ENCODE peak calls at places on chromosomes 4 and X, in eight cellular contexts. J, A, D, T, Q, E, O and Z are unnamed samples.
A peak's percentile ranks its signal among the peaks of the same experiment; 100 is the strongest.

GRCh38 chr4:139453041-139453370 is 915 bp upstream of the RAB33B start:
- DNase-seq in J (no peak), A (no peak), D (no peak), T (no peak), Q (no peak), E (peak; percentile 84), O (peak; percentile 50), Z (no peak)

GRCh38 chr4:110793381-110793801 is 170.5 kb upstream of the PITX2 start:
- DNase-seq in J (peak; percentile 3), A (peak; percentile 20), D (no peak), T (no peak), Q (peak; percentile 43), E (no peak), O (no peak), Z (no peak)

GRCh38 chr4:151389316-151389715 is 19.7 kb upstream of the FHIP1A start:
- DNase-seq in J (no peak), A (peak; percentile 9), D (no peak), T (no peak), Q (no peak), E (no peak), O (no peak), Z (no peak)

GRCh38 chr4:152673489-152673888 is 6.3 kb downstream of the TMEM154 start:
- DNase-seq in J (no peak), A (no peak), D (no peak), T (no peak), Q (no peak), E (no peak), O (no peak), Z (no peak)

GRCh38 chrX:133402042-133402453 is 13.2 kb downstream of the GPC4 start:
- DNase-seq in J (peak; percentile 52), A (peak; percentile 67), D (no peak), T (no peak), Q (no peak), E (no peak), O (no peak), Z (no peak)

GRCh38 chrX:112832481-112833095 is 8.0 kb downstream of the AMOT start:
- DNase-seq in J (no peak), A (no peak), D (no peak), T (no peak), Q (no peak), E (no peak), O (no peak), Z (no peak)

GRCh38 chrX:22220941-22221340 is 51.8 kb upstream of the CBLL2 start:
- DNase-seq in J (peak; percentile 28), A (peak; percentile 18), D (no peak), T (no peak), Q (no peak), E (peak; percentile 29), O (no peak), Z (no peak)

GRCh38 chr4:6294705-6295421 is 25.2 kb downstream of the WFS1 start:
- DNase-seq in J (no peak), A (no peak), D (no peak), T (no peak), Q (no peak), E (no peak), O (no peak), Z (no peak)

GRCh38 chrX:129193357-129193756 is 329.9 kb downstream of the SMARCA1 start:
- DNase-seq in J (no peak), A (no peak), D (peak; percentile 30), T (no peak), Q (no peak), E (no peak), O (no peak), Z (no peak)

GRCh38 chr4:26418107-26418506 is 72.2 kb downstream of the CCKAR start:
- DNase-seq in J (no peak), A (no peak), D (no peak), T (no peak), Q (no peak), E (no peak), O (no peak), Z (no peak)

GRCh38 chrX:119194631-119195030 is 41.5 kb upstream of the PGRMC1 start:
- DNase-seq in J (peak; percentile 52), A (peak; percentile 57), D (no peak), T (no peak), Q (peak; percentile 2), E (peak; percentile 30), O (no peak), Z (no peak)

GRCh38 chr4:167282171-167282864 is 48.0 kb upstream of the SPOCK3 start:
- DNase-seq in J (peak; percentile 46), A (no peak), D (no peak), T (no peak), Q (no peak), E (peak; percentile 3), O (no peak), Z (no peak)

GRCh38 chr4:54657556-54658313 is at the start of gene KIT:
- DNase-seq in J (peak; percentile 15), A (peak; percentile 22), D (peak; percentile 33), T (peak; percentile 82), Q (peak; percentile 90), E (no peak), O (no peak), Z (no peak)

GRCh38 chr4:168514249-168514852 is 17.5 kb downstream of the PALLD start:
- DNase-seq in J (peak; percentile 65), A (peak; percentile 62), D (no peak), T (no peak), Q (peak; percentile 48), E (no peak), O (no peak), Z (no peak)

GRCh38 chrX:20372533-20372932 is 105.8 kb upstream of the RPS6KA3 start:
- DNase-seq in J (no peak), A (peak; percentile 52), D (no peak), T (no peak), Q (no peak), E (peak; percentile 37), O (no peak), Z (no peak)

GRCh38 chr4:151799417-151800030 is 38.7 kb upstream of the GATB start:
- DNase-seq in J (no peak), A (no peak), D (no peak), T (no peak), Q (no peak), E (no peak), O (no peak), Z (no peak)

GRCh38 chrX:33183366-33183765 is 28.0 kb downstream of the DMD start:
- DNase-seq in J (peak; percentile 54), A (peak; percentile 50), D (peak; percentile 17), T (no peak), Q (no peak), E (no peak), O (no peak), Z (no peak)

GRCh38 chr4:138510053-138510452 is 267.9 kb upstream of the SLC7A11 start:
- DNase-seq in J (peak; percentile 14), A (no peak), D (no peak), T (no peak), Q (no peak), E (no peak), O (no peak), Z (no peak)

DNA sequence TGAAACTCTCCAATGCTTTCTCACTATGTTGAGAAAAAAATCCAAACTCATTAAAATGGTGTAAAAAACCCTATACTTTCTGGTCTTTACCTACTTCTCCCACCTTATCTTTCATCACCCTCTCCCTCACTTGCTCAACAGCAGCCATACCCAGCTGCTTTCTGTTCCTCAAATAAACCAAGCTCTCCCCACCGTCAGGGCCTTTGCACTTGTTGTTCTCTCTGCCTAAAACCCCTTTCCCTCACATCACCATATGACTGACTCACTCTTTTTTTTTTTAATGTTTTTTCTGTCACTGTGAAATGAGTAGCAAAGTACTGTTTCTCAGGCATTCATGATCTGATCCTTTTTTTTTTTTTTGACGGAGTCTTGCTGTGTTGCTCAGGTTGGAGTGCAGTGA is 122.3 kb upstream of the TMEM164 start:
- DNase-seq in J (no peak), A (no peak), D (no peak), T (no peak), Q (no peak), E (no peak), O (no peak), Z (no peak)
- TF ChIP-seq CTCF in J (no peak), A (no peak), D (no peak), T (no peak), Q (no peak), E (no peak), O (no peak), Z (no peak)

GRCh38 chr4:80321776-80322175 is 13.8 kb upstream of the CFAP299 start:
- DNase-seq in J (no peak), A (no peak), D (no peak), T (no peak), Q (no peak), E (no peak), O (no peak), Z (no peak)

GRCh38 chr4:80324171-80324570 is 11.4 kb upstream of the CFAP299 start:
- DNase-seq in J (no peak), A (no peak), D (no peak), T (no peak), Q (no peak), E (no peak), O (no peak), Z (no peak)

GRCh38 chr4:80321341-80321740 is 14.2 kb upstream of the CFAP299 start:
- DNase-seq in J (no peak), A (no peak), D (no peak), T (no peak), Q (no peak), E (no peak), O (no peak), Z (no peak)

DNA sequence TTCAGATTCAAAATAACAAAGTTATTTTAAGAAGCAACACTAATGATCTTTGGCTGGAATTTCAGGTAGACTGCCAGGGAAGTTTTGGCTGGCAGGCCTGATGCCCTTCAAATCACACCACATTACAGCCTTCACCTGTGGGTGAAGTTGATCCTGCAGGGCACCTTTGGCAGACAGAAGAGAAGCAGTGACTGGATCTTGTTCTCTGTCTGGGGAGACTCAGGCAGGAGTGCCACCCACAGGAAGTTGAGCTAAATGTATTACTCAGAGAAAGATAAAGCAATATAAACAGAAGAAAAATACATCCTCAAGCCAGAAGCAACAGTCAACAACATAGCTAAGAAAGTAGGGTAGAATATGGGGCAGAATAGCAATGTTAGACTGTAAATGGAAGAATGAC is 12.8 kb upstream of the CFAP299 start:
- DNase-seq in J (peak; percentile 69), A (peak; percentile 58), D (no peak), T (no peak), Q (no peak), E (no peak), O (no peak), Z (no peak)
- TF ChIP-seq CTCF in J (peak; percentile 46), A (peak; percentile 41), D (peak; percentile 16), T (no peak), Q (no peak), E (no peak), O (no peak), Z (no peak)

DNA sequence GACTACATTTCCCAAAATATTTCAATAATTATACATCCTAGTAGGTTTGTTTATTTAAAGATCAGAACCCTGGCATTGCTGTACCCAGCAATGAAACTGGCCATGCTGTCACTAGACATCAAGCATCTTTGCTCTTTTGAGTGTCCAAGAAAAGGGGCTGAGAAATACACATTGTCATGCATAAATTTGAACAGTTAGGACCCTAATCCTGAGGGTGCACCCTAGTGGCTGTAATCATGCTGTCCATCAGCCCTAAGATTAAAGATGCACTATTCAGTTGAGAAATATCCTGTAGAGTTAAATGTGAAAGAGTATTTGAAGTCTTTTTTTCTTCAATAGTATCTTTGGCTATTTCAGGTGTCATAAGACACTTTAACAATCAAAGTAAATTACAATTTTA is 108.8 kb downstream of the NFKB1 start:
- DNase-seq in J (peak; percentile 37), A (peak; percentile 25), D (no peak), T (no peak), Q (no peak), E (no peak), O (no peak), Z (no peak)
- TF ChIP-seq CTCF in J (peak; percentile 39), A (peak; percentile 31), D (peak; percentile 21), T (no peak), Q (peak; percentile 33), E (peak; percentile 44), O (no peak), Z (no peak)

GRCh38 chr4:77433102-77433733 is 172.4 kb upstream of the CXCL13 start:
- DNase-seq in J (peak; percentile 60), A (peak; percentile 68), D (no peak), T (no peak), Q (peak; percentile 64), E (peak; percentile 50), O (no peak), Z (no peak)
- TF ChIP-seq CTCF in J (peak; percentile 47), A (peak; percentile 48), D (peak; percentile 77), T (peak; percentile 36), Q (peak; percentile 69), E (peak; percentile 50), O (peak; percentile 49), Z (peak; percentile 37)